ENCODE peak calls at places on chromosomes 6 and 20, in ten cellular contexts. R, W, Y, K, E, I, J, O, P and D are unnamed samples.

GRCh38 chr20:56826971-56827645 is 198.0 kb downstream of the TFAP2C start:
- DNase-seq in J (no peak), O (no peak), W (no peak), E (no peak), K (peak), I (no peak), R (no peak), Y (no peak), P (no peak), D (no peak)

GRCh38 chr6:124260337-124260736 is 456.7 kb downstream of the NKAIN2 start:
- DNase-seq in J (no peak), Y (no peak), I (no peak), W (no peak), R (no peak), E (peak), K (no peak), P (no peak), O (no peak), D (no peak)

GRCh38 chr6:45880139-45880538 is 135.5 kb downstream of the CLIC5 start:
- DNase-seq in I (no peak), Y (no peak), J (no peak), R (no peak), W (no peak), P (no peak), O (no peak), E (no peak), K (no peak), D (no peak)

GRCh38 chr20:33667245-33668086 is 723 bp downstream of the ACTL10 start:
- DNase-seq in O (peak), W (peak), I (peak), Y (peak), P (peak), J (peak), E (peak), R (peak), K (no peak), D (no peak)

GRCh38 chr6:125123468-125124249 is 29.9 kb upstream of the TPD52L1 start:
- DNase-seq in R (no peak), P (no peak), I (no peak), W (no peak), E (no peak), K (no peak), J (no peak), Y (no peak), O (no peak), D (no peak)

GRCh38 chr20:4068708-4069107 is 53.4 kb upstream of the RNF24 start:
- DNase-seq in K (no peak), E (no peak), R (no peak), Y (no peak), P (no peak), J (no peak), W (no peak), O (no peak), I (no peak), D (no peak)

GRCh38 chr20:24370911-24371695 is 98.3 kb upstream of the SYNDIG1 start:
- DNase-seq in E (no peak), J (no peak), I (no peak), K (no peak), P (no peak), R (no peak), O (no peak), Y (no peak), W (no peak), D (no peak)

GRCh38 chr6:31651602-31652191 is 764 bp downstream of the BAG6 start:
- DNase-seq in W (peak), P (no peak), O (peak), K (peak), J (no peak), I (no peak), Y (no peak), R (no peak), E (peak), D (peak)

GRCh38 chr6:149268768-149269167 is 48.7 kb upstream of the TAB2 start:
- DNase-seq in Y (no peak), P (no peak), I (no peak), K (no peak), E (no peak), J (no peak), W (no peak), O (no peak), R (no peak), D (no peak)

GRCh38 chr6:132511836-132512230 is 1.1 kb downstream of the STX7 start:
- DNase-seq in P (no peak), K (no peak), Y (no peak), O (no peak), I (no peak), R (no peak), W (no peak), J (no peak), E (no peak), D (no peak)

GRCh38 chr6:130405549-130405948 is 39.7 kb downstream of the TMEM200A start:
- DNase-seq in O (no peak), P (no peak), R (no peak), K (no peak), Y (no peak), E (no peak), W (no peak), I (no peak), J (no peak), D (no peak)

GRCh38 chr20:46823271-46823747 is 71.3 kb upstream of the EYA2 start:
- DNase-seq in K (no peak), W (no peak), I (no peak), J (no peak), E (no peak), Y (no peak), R (no peak), O (no peak), P (no peak), D (no peak)

GRCh38 chr6:71665931-71666330 is 220.4 kb upstream of the RIMS1 start:
- DNase-seq in E (no peak), P (no peak), O (no peak), R (no peak), Y (no peak), J (no peak), I (no peak), W (no peak), K (peak), D (peak)

GRCh38 chr6:161228911-161229591 is 44.8 kb downstream of the AGPAT4 start:
- DNase-seq in R (no peak), W (no peak), Y (no peak), J (no peak), K (peak), O (no peak), E (no peak), I (no peak), P (no peak), D (peak)

GRCh38 chr6:41098366-41098765 is 25.6 kb downstream of the NFYA start:
- DNase-seq in W (no peak), J (no peak), O (no peak), Y (no peak), R (no peak), E (no peak), K (no peak), I (no peak), P (no peak), D (peak)

GRCh38 chr20:52799130-52799529 is 173.0 kb upstream of the TSHZ2 start:
- DNase-seq in R (no peak), K (no peak), J (no peak), I (no peak), O (no peak), Y (no peak), E (no peak), P (no peak), W (no peak), D (no peak)

GRCh38 chr20:2749951-2750342 is 50.5 kb downstream of the CPXM1 start:
- DNase-seq in O (no peak), I (no peak), K (no peak), E (no peak), R (no peak), P (no peak), W (no peak), Y (no peak), J (no peak), D (no peak)

GRCh38 chr6:26319405-26320128 is 45.4 kb upstream of the BTN3A2 start:
- DNase-seq in I (no peak), K (no peak), O (no peak), E (no peak), Y (no peak), R (no peak), J (no peak), P (no peak), W (no peak), D (no peak)

GRCh38 chr20:53550590-53551187 is 43.0 kb downstream of the ZNF217 start:
- DNase-seq in I (no peak), J (no peak), R (no peak), Y (no peak), O (no peak), P (no peak), K (no peak), E (no peak), W (no peak), D (no peak)

GRCh38 chr6:125584468-125584939 is 164.9 kb upstream of the HEY2 start:
- DNase-seq in O (peak), P (no peak), Y (peak), E (peak), W (peak), K (no peak), I (no peak), J (no peak), R (no peak), D (peak)

GRCh38 chr6:22785036-22785435 is 215.7 kb downstream of the HDGFL1 start:
- DNase-seq in Y (peak), W (no peak), O (no peak), I (no peak), K (no peak), J (no peak), P (no peak), R (no peak), E (no peak), D (peak)

GRCh38 chr20:2558581-2559301 is 22.4 kb downstream of the TMC2 start:
- DNase-seq in Y (no peak), I (no peak), R (no peak), P (no peak), K (no peak), J (no peak), E (no peak), W (no peak), O (no peak), D (no peak)

GRCh38 chr6:33147807-33148666 is 44.2 kb downstream of the COL11A2 start:
- DNase-seq in W (no peak), J (no peak), E (peak), K (peak), O (peak), R (no peak), P (no peak), I (no peak), Y (no peak), D (no peak)

GRCh38 chr20:48433178-48433577 is 394.6 kb downstream of the PREX1 start:
- DNase-seq in Y (no peak), K (no peak), I (no peak), W (no peak), J (no peak), E (no peak), O (no peak), P (no peak), R (no peak), D (no peak)

GRCh38 chr20:25148181-25148981 is 47.1 kb upstream of the ENTPD6 start:
- DNase-seq in W (no peak), Y (no peak), R (no peak), J (peak), I (peak), E (no peak), P (peak), K (no peak), O (peak), D (peak)

GRCh38 chr20:46928580-46929132 is 34.0 kb downstream of the EYA2 start:
- DNase-seq in E (no peak), O (no peak), I (no peak), K (peak), Y (peak), J (no peak), P (no peak), R (no peak), W (no peak), D (no peak)